ENCODE peak calls at places on chromosomes 1 and 21, in nine cellular contexts. P, S, E, H, Y, F, J, N and O are unnamed samples.

GRCh38 chr21:41901099-41901498 is 22.0 kb upstream of the PRDM15 start:
- DNase-seq in P (no peak), S (no peak), E (no peak), H (no peak), Y (no peak), F (no peak), J (peak; percentile 23), N (no peak), O (no peak)

GRCh38 chr1:167800241-167800640 is 78.5 kb downstream of the MPZL1 start:
- DNase-seq in P (no peak), S (no peak), E (no peak), H (no peak), Y (no peak), F (no peak), J (no peak), N (peak; percentile 28), O (no peak)

GRCh38 chr1:205849619-205850355 is at the start of gene PM20D1:
- DNase-seq in P (peak; percentile 65), S (peak; percentile 82), E (peak; percentile 94), H (no peak), Y (peak; percentile 27), F (peak; percentile 44), J (peak; percentile 78), N (peak; percentile 92), O (peak; percentile 58)

GRCh38 chr1:163737261-163737660 is 415.5 kb downstream of the NUF2 start:
- DNase-seq in P (no peak), S (no peak), E (no peak), H (no peak), Y (no peak), F (no peak), J (no peak), N (no peak), O (no peak)

GRCh38 chr1:203289281-203289981 is 15.9 kb upstream of the BTG2 start:
- DNase-seq in P (peak; percentile 79), S (no peak), E (peak; percentile 93), H (no peak), Y (no peak), F (peak; percentile 61), J (no peak), N (no peak), O (no peak)

GRCh38 chr21:31041295-31042079 is 3.2 kb upstream of the KRTAP19-8 start:
- DNase-seq in P (no peak), S (no peak), E (no peak), H (no peak), Y (no peak), F (no peak), J (no peak), N (no peak), O (no peak)

GRCh38 chr1:40076895-40077312 is 20.1 kb downstream of the PPT1 start:
- DNase-seq in P (no peak), S (no peak), E (no peak), H (no peak), Y (peak; percentile 56), F (peak; percentile 76), J (peak; percentile 91), N (peak; percentile 92), O (no peak)

GRCh38 chr1:34781071-34781843 is at the start of gene GJB3:
- DNase-seq in P (no peak), S (no peak), E (no peak), H (no peak), Y (no peak), F (peak; percentile 77), J (no peak), N (no peak), O (no peak)

GRCh38 chr1:160159846-160160245 is 8.4 kb downstream of the ATP1A4 start:
- DNase-seq in P (no peak), S (no peak), E (no peak), H (peak; percentile 41), Y (no peak), F (no peak), J (no peak), N (no peak), O (no peak)

GRCh38 chr1:201252833-201253810 is 30.2 kb upstream of the PKP1 start:
- DNase-seq in P (no peak), S (peak; percentile 77), E (no peak), H (no peak), Y (no peak), F (no peak), J (no peak), N (no peak), O (no peak)

GRCh38 chr1:226867461-226868054 is 2.9 kb upstream of the PSEN2 start:
- DNase-seq in P (no peak), S (no peak), E (no peak), H (no peak), Y (no peak), F (peak; percentile 41), J (no peak), N (no peak), O (no peak)

GRCh38 chr1:54439550-54440223 is 33.5 kb upstream of the SSBP3 start:
- DNase-seq in P (no peak), S (no peak), E (no peak), H (no peak), Y (no peak), F (no peak), J (no peak), N (peak; percentile 28), O (no peak)

GRCh38 chr1:9340172-9340854 is 47.6 kb downstream of the SPSB1 start:
- DNase-seq in P (no peak), S (no peak), E (no peak), H (no peak), Y (no peak), F (peak; percentile 91), J (peak; percentile 47), N (peak; percentile 41), O (no peak)

GRCh38 chr1:184635347-184636155 is 119.1 kb downstream of the EDEM3 start:
- DNase-seq in P (no peak), S (no peak), E (no peak), H (no peak), Y (no peak), F (peak; percentile 42), J (no peak), N (peak; percentile 40), O (no peak)

GRCh38 chr1:63799810-63800209 is 26.0 kb downstream of the ROR1 start:
- DNase-seq in P (no peak), S (no peak), E (no peak), H (no peak), Y (peak; percentile 72), F (no peak), J (peak; percentile 51), N (peak; percentile 88), O (no peak)

GRCh38 chr1:181488884-181489283 is 5.6 kb downstream of the CACNA1E start:
- DNase-seq in P (no peak), S (no peak), E (no peak), H (no peak), Y (no peak), F (no peak), J (no peak), N (peak; percentile 6), O (no peak)

GRCh38 chr1:181483084-181483559 is at the start of gene CACNA1E:
- DNase-seq in P (no peak), S (peak; percentile 23), E (no peak), H (no peak), Y (no peak), F (no peak), J (no peak), N (no peak), O (no peak)

GRCh38 chr1:181485276-181486097 is 2.2 kb downstream of the CACNA1E start:
- DNase-seq in P (no peak), S (peak; percentile 83), E (no peak), H (no peak), Y (no peak), F (peak; percentile 24), J (no peak), N (no peak), O (no peak)

GRCh38 chr1:181483561-181484291 is 409 bp downstream of the CACNA1E start:
- DNase-seq in P (no peak), S (peak; percentile 75), E (no peak), H (no peak), Y (no peak), F (no peak), J (no peak), N (no peak), O (no peak)

DNA sequence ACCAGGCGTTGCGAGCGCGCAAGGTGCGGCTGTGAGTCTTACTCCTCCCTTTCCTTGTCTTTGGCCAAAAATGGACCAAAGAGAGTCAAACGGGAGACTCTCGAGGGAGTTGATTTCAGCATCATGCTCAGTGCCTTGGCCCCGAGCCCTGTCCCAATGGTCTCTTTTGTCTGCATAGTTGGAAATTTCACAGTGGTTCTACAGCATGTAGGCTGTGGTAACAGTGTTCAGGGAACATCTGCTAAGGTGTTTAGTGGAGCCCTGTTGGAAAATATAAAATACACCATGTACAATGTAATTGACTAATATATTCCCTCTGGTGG is 2.7 kb downstream of the CACNA1E start:
- DNase-seq in P (no peak), S (no peak), E (no peak), H (no peak), Y (no peak), F (no peak), J (no peak), N (no peak), O (no peak)
- TF ChIP-seq CTCF in P (no peak), S (no peak), E (no peak), H (no peak), Y (no peak), F (peak; percentile 17), J (no peak), N (no peak), O (no peak)

GRCh38 chr1:173294853-173295252 is 87.7 kb upstream of the TNFSF4 start:
- DNase-seq in P (no peak), S (no peak), E (no peak), H (no peak), Y (no peak), F (no peak), J (no peak), N (peak; percentile 47), O (no peak)
- TF ChIP-seq CTCF in P (no peak), S (no peak), E (no peak), H (no peak), Y (no peak), F (no peak), J (no peak), N (no peak), O (no peak)

GRCh38 chr1:67771152-67771551 is 62.1 kb downstream of the GNG12 start:
- DNase-seq in P (no peak), S (no peak), E (peak; percentile 51), H (peak; percentile 68), Y (no peak), F (peak; percentile 95), J (peak; percentile 58), N (peak; percentile 89), O (no peak)
- TF ChIP-seq CTCF in P (no peak), S (no peak), E (peak; percentile 67), H (peak; percentile 38), Y (no peak), F (peak; percentile 54), J (peak; percentile 33), N (no peak), O (peak; percentile 12)

DNA sequence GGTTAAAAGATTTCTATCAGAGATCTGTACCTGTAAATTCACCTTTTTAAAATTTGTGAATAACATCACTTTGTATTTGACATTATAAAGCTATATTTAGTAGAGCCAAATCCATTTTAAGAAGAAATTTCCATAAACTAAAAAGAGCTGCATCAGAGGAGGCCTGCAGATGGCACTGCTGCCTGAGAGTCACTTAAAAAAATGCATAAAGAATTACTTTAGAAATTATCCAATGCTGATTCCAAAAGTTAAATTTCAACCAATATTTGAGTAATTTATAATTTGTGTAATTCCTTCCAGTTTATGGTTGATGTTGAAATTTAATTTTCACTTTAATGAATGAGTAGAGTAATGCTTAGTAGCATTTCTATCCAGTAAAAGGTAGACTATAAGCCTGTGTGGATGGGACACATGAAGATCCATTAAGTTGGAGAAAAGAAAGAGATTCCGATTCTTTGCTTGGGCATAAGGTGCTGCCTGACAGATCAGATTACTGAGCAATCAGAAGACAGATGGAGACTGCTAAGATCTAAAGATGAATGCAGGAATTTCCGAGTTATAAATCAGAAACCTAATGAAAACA is 20.7 kb upstream of the RPE65 start:
- DNase-seq in P (no peak), S (no peak), E (no peak), H (peak; percentile 4), Y (peak; percentile 3), F (peak; percentile 28), J (peak; percentile 56), N (peak; percentile 43), O (no peak)
- TF ChIP-seq CTCF in P (no peak), S (peak; percentile 81), E (peak; percentile 79), H (peak; percentile 58), Y (peak; percentile 84), F (peak; percentile 76), J (peak; percentile 82), N (peak; percentile 74), O (peak; percentile 54)